ENCODE peak calls at places on chromosome 12, in five cellular contexts. Q, I, D, X and R are unnamed samples.

GRCh38 chr12:27024291-27024690 is 1.9 kb downstream of the MED21 start:
- DNase-seq in Q (no peak), I (no peak), D (no peak), X (no peak), R (no peak)

GRCh38 chr12:130026608-130027176 is 122.9 kb upstream of the TMEM132D start:
- DNase-seq in Q (no peak), I (peak), D (no peak), X (no peak), R (no peak)

GRCh38 chr12:115095073-115095748 is 411.2 kb upstream of the TBX3 start:
- DNase-seq in Q (no peak), I (no peak), D (no peak), X (no peak), R (no peak)

GRCh38 chr12:55706840-55707671 is 648 bp downstream of the ITGA7 start:
- DNase-seq in Q (no peak), I (peak), D (no peak), X (no peak), R (no peak)

GRCh38 chr12:43292699-43293098 is 259.3 kb downstream of the ADAMTS20 start:
- DNase-seq in Q (no peak), I (no peak), D (no peak), X (no peak), R (no peak)

GRCh38 chr12:120979862-120980696 is 1.7 kb downstream of the HNF1A start:
- DNase-seq in Q (no peak), I (no peak), D (no peak), X (no peak), R (no peak)

GRCh38 chr12:40198601-40199000 is 26.2 kb upstream of the LRRK2 start:
- DNase-seq in Q (no peak), I (no peak), D (no peak), X (no peak), R (no peak)

GRCh38 chr12:58346032-58346632 is 404.8 kb downstream of the ATP23 start:
- DNase-seq in Q (no peak), I (no peak), D (no peak), X (no peak), R (no peak)

GRCh38 chr12:65823481-65824313 is 586 bp upstream of the HMGA2 start:
- DNase-seq in Q (no peak), I (peak), D (no peak), X (no peak), R (no peak)

GRCh38 chr12:115946867-115947695 is 330.4 kb downstream of the MED13L start:
- DNase-seq in Q (no peak), I (no peak), D (no peak), X (no peak), R (no peak)

GRCh38 chr12:9331218-9331626 is 123.0 kb upstream of the PZP start:
- DNase-seq in Q (peak), I (peak), D (no peak), X (peak), R (peak)

GRCh38 chr12:106108187-106108816 is 30.5 kb downstream of the NUAK1 start:
- DNase-seq in Q (no peak), I (no peak), D (no peak), X (no peak), R (no peak)

GRCh38 chr12:103810108-103810507 is 30.9 kb downstream of the NT5DC3 start:
- DNase-seq in Q (no peak), I (no peak), D (no peak), X (no peak), R (no peak)

GRCh38 chr12:47576256-47576655 is 129.6 kb downstream of the RPAP3 start:
- DNase-seq in Q (no peak), I (no peak), D (peak), X (no peak), R (no peak)

GRCh38 chr12:10243803-10244520 is 31.3 kb downstream of the GABARAPL1 start:
- DNase-seq in Q (no peak), I (no peak), D (no peak), X (no peak), R (no peak)

GRCh38 chr12:51371295-51371953 is 19.8 kb downstream of the GALNT6 start:
- DNase-seq in Q (no peak), I (no peak), D (peak), X (no peak), R (no peak)

GRCh38 chr12:49223590-49224369 is 34.9 kb upstream of the TUBA1A start:
- DNase-seq in Q (no peak), I (no peak), D (no peak), X (no peak), R (no peak)

GRCh38 chr12:64665506-64665905 is 55.2 kb downstream of the RASSF3 start:
- DNase-seq in Q (peak), I (peak), D (no peak), X (no peak), R (peak)

GRCh38 chr12:66573605-66574004 is 105.3 kb downstream of the GRIP1 start:
- DNase-seq in Q (no peak), I (no peak), D (no peak), X (no peak), R (no peak)

GRCh38 chr12:118237908-118238307 is 102.0 kb downstream of the PEBP1 start:
- DNase-seq in Q (no peak), I (no peak), D (no peak), X (no peak), R (no peak)

GRCh38 chr12:110314308-110314707 is 33.3 kb downstream of the ATP2A2 start:
- DNase-seq in Q (no peak), I (no peak), D (no peak), X (no peak), R (no peak)

GRCh38 chr12:70660620-70661219 is 23.5 kb upstream of the PTPRB start:
- DNase-seq in Q (no peak), I (no peak), D (no peak), X (no peak), R (no peak)

GRCh38 chr12:52395761-52396434 is 10.2 kb downstream of the KRT82 start:
- DNase-seq in Q (no peak), I (peak), D (no peak), X (no peak), R (no peak)

GRCh38 chr12:124397399-124397679 is 102.4 kb downstream of the RFLNA start:
- DNase-seq in Q (no peak), I (no peak), D (no peak), X (no peak), R (no peak)

GRCh38 chr12:64744422-64745258 is 14.6 kb downstream of the GNS start:
- DNase-seq in Q (no peak), I (no peak), D (no peak), X (no peak), R (no peak)

GRCh38 chr12:69904761-69905160 is 79.7 kb downstream of the MYRFL start:
- DNase-seq in Q (no peak), I (no peak), D (no peak), X (no peak), R (no peak)

GRCh38 chr12:46800160-46800559 is 25.6 kb downstream of the SLC38A4 start:
- DNase-seq in Q (no peak), I (no peak), D (no peak), X (no peak), R (no peak)

GRCh38 chr12:101773560-101774206 is 34.4 kb upstream of the SYCP3 start:
- DNase-seq in Q (peak), I (peak), D (peak), X (peak), R (peak)

GRCh38 chr12:48198619-48198973 is 4.5 kb downstream of the OR10AD1 start:
- DNase-seq in Q (no peak), I (peak), D (no peak), X (no peak), R (no peak)

GRCh38 chr12:5487971-5488955 is 56.4 kb downstream of the NTF3 start:
- DNase-seq in Q (no peak), I (no peak), D (no peak), X (no peak), R (no peak)

GRCh38 chr12:1170411-1170810 is 179.4 kb downstream of the ERC1 start:
- DNase-seq in Q (no peak), I (no peak), D (no peak), X (no peak), R (no peak)